ENCODE peak calls at places on chromosome 19, in ten cellular contexts. I, Y, V, A, T, G, B, W, C and Z are unnamed samples. For H3K36me3 and H3K27me3, the result is how much of the 10 kb centered on the place peaks cover.

GRCh38 chr19:54209058-54209747 is 8.5 kb downstream of the RPS9 start:
- DNase-seq in T (no peak), W (no peak), Y (no peak), B (no peak), G (no peak), A (peak), V (no peak), I (no peak), C (peak), Z (no peak)

GRCh38 chr19:3818479-3818878 is 32.3 kb upstream of the MATK start:
- DNase-seq in Y (no peak), C (no peak), A (no peak), I (no peak), V (no peak), G (no peak), W (peak), T (no peak), B (no peak), Z (peak)

GRCh38 chr19:3631053-3631861 is 4.7 kb upstream of the CACTIN start:
- DNase-seq in T (no peak), W (no peak), V (no peak), G (no peak), A (no peak), C (no peak), B (no peak), I (no peak), Y (no peak), Z (no peak)

GRCh38 chr19:5933391-5933998 is 19.4 kb downstream of the CAPS start:
- DNase-seq in A (no peak), G (no peak), V (no peak), T (no peak), C (no peak), W (no peak), B (no peak), Y (no peak), I (no peak), Z (no peak)

GRCh38 chr19:6260912-6261636 is 18.7 kb downstream of the MLLT1 start:
- DNase-seq in I (no peak), A (no peak), B (no peak), V (peak), Y (no peak), C (peak), G (no peak), W (peak), T (peak), Z (no peak)

GRCh38 chr19:46181386-46181774 is 33.3 kb downstream of the IGFL2 start:
- DNase-seq in I (no peak), V (no peak), Y (no peak), W (peak), T (no peak), A (no peak), C (no peak), B (no peak), G (peak), Z (no peak)

GRCh38 chr19:8334458-8335342 is 8.4 kb downstream of the KANK3 start:
- DNase-seq in V (peak), B (no peak), Y (peak), G (peak), T (peak), C (peak), I (peak), A (peak), W (peak), Z (no peak)

GRCh38 chr19:1911995-1912394 is 6.8 kb downstream of the ADAT3 start:
- DNase-seq in T (peak), G (no peak), W (no peak), C (no peak), Y (peak), V (no peak), I (no peak), B (no peak), A (no peak), Z (no peak)

GRCh38 chr19:38209671-38210457 is 14.2 kb downstream of the DPF1 start:
- DNase-seq in W (peak), V (peak), B (peak), C (no peak), I (peak), G (peak), T (peak), Y (peak), A (no peak), Z (no peak)

GRCh38 chr19:14347999-14348889 is 33.0 kb upstream of the ADGRE5 start:
- DNase-seq in T (peak), B (peak), Y (peak), A (peak), C (peak), I (peak), W (no peak), G (peak), V (peak), Z (no peak)

GRCh38 chr19:2422951-2423880 is 4.2 kb downstream of the TIMM13 start:
- DNase-seq in T (no peak), V (no peak), B (no peak), I (no peak), W (no peak), C (peak), G (no peak), A (no peak), Y (no peak), Z (no peak)

GRCh38 chr19:53659292-53659691 is 27.5 kb downstream of the DPRX start:
- DNase-seq in T (no peak), I (no peak), V (no peak), G (peak), Y (no peak), C (no peak), B (no peak), A (no peak), W (no peak), Z (no peak)

GRCh38 chr19:10510301-10510802 is 6.9 kb downstream of the S1PR5 start:
- DNase-seq in B (no peak), W (no peak), G (no peak), V (no peak), T (no peak), Y (no peak), A (no peak), I (no peak), C (no peak), Z (no peak)

GRCh38 chr19:31214086-31214485 is 135.2 kb downstream of the TSHZ3 start:
- DNase-seq in G (peak), C (no peak), W (peak), Y (peak), B (peak), I (peak), T (peak), A (no peak), V (peak), Z (peak)

GRCh38 chr19:39060130-39060529 is 24.0 kb upstream of the ACP7 start:
- DNase-seq in B (no peak), V (no peak), I (no peak), Y (no peak), W (no peak), T (no peak), G (no peak), C (no peak), A (no peak), Z (no peak)

GRCh38 chr19:17159466-17160393 is 55.4 kb upstream of the USE1 start:
- DNase-seq in G (no peak), B (no peak), I (no peak), T (no peak), W (peak), C (no peak), Y (no peak), V (no peak), A (no peak), Z (no peak)

GRCh38 chr19:3224346-3225325 is at the start of gene CELF5:
- DNase-seq in G (peak), Y (no peak), W (no peak), V (no peak), I (no peak), A (no peak), T (peak), C (peak), B (no peak), Z (no peak)

GRCh38 chr19:51637362-51637978 is 7.3 kb upstream of the SIGLEC5 start:
- DNase-seq in I (no peak), Y (no peak), V (no peak), W (no peak), C (no peak), B (no peak), T (no peak), A (no peak), G (no peak), Z (no peak)

GRCh38 chr19:29302002-29302928 is 89.3 kb upstream of the UQCRFS1 start:
- DNase-seq in T (no peak), G (no peak), B (no peak), W (no peak), C (no peak), V (no peak), A (no peak), Y (no peak), I (no peak), Z (no peak)

GRCh38 chr19:58330458-58330857 is 3.7 kb downstream of the ZSCAN22 start:
- DNase-seq in A (no peak), W (peak), I (no peak), Y (peak), T (peak), G (no peak), V (no peak), C (no peak), B (no peak), Z (no peak)

GRCh38 chr19:12937243-12938053 is 961 bp upstream of the CALR start:
- DNase-seq in A (peak), C (no peak), W (no peak), G (peak), B (peak), I (peak), Y (no peak), V (no peak), T (peak), Z (no peak)

GRCh38 chr19:12939908-12940533 is 1.6 kb downstream of the CALR start:
- DNase-seq in V (no peak), I (no peak), Y (no peak), B (no peak), T (no peak), G (no peak), A (no peak), W (no peak), C (no peak), Z (no peak)

GRCh38 chr19:12939292-12939606 is 840 bp downstream of the CALR start:
- DNase-seq in Y (no peak), C (no peak), A (peak), I (no peak), G (peak), B (no peak), V (peak), W (peak), T (no peak), Z (no peak)

GRCh38 chr19:12938054-12938535 is 314 bp upstream of the CALR start:
- DNase-seq in T (peak), V (peak), G (peak), C (peak), B (peak), I (peak), A (peak), Y (peak), W (peak), Z (peak)

DNA sequence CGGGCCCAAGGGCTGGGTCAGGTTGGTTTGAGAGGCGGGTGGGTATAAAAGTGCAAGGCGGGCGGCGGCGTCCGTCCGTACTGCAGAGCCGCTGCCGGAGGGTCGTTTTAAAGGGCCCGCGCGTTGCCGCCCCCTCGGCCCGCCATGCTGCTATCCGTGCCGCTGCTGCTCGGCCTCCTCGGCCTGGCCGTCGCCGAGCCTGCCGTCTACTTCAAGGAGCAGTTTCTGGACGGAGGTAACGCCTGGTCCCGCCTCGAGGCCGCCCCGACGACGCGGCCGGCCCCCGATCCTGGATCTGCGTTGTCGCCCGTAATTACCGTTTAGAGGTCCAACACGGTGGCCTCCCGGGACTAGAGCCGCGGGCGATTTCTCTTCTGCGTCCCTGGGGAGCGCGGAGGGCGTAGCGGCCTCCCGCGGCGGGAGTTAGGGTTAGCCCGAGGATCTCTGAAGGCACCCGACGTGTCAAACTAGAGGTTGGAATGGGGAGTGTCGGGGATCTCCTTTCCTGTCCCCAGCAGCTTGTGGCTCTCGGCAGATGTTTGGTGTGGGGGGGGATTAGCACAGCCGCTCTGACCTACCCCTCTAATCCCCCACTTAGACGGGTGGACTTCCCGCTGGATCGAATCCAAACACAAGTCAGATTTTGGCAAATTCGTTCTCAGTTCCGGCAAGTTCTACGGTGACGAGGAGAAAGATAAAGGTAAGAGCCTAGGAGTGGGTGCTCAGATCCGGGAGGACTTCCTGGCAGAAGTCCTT is at the start of gene CALR:
- DNase-seq in Y (no peak), B (no peak), T (no peak), W (no peak), V (peak), C (peak), G (peak), I (no peak), A (no peak), Z (no peak)
- H3K4me3 ChIP-seq in Y (peak), B (peak), T (peak), W (peak), V (peak), C (peak), G (peak), I (peak), A (peak), Z (peak)

GRCh38 chr19:34230833-34231232 is 23.5 kb upstream of the GARRE1 start:
- DNase-seq in V (no peak), W (no peak), G (no peak), A (no peak), C (no peak), Y (no peak), B (no peak), T (no peak), I (no peak), Z (no peak)

GRCh38 chr19:34226036-34226435 is 28.3 kb upstream of the GARRE1 start:
- DNase-seq in G (no peak), Y (no peak), V (no peak), T (no peak), I (no peak), A (no peak), W (no peak), C (no peak), B (no peak), Z (no peak)

GRCh38 chr19:34228762-34229161 is 25.6 kb upstream of the GARRE1 start:
- DNase-seq in A (no peak), G (no peak), Y (no peak), T (no peak), C (no peak), I (no peak), B (no peak), W (no peak), V (no peak), Z (no peak)

GRCh38 chr19:34229721-34230120 is 24.6 kb upstream of the GARRE1 start:
- DNase-seq in A (no peak), V (no peak), C (no peak), B (no peak), Y (no peak), W (no peak), T (no peak), G (no peak), I (no peak), Z (no peak)

DNA sequence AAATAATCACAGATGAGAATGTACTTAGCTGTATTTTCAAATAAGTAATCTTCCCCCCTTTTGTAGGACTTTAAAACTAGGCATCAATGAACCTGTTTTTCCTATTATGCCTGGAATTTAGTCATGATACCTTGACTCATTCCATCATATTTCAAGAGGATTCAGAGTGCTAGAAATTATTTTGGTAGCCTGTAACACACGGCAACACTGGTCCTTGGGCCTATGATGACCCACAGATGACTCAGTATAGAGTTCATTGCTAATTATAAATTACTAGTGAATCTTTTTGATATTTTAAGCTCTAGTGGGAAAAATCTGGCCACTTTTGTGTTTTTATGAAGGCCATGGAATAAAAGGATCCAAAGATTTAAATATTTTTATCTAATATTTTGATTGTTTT is 26.0 kb upstream of the GARRE1 start:
- DNase-seq in W (peak), A (no peak), B (no peak), Y (no peak), G (no peak), C (no peak), T (no peak), V (no peak), I (no peak), Z (no peak)
- H3K36me3 ChIP-seq in W (under half), A (under half), B (under half), Y (under half), G (under half), C (under half), T (under half), V (half or more), I (under half), Z (under half)

DNA sequence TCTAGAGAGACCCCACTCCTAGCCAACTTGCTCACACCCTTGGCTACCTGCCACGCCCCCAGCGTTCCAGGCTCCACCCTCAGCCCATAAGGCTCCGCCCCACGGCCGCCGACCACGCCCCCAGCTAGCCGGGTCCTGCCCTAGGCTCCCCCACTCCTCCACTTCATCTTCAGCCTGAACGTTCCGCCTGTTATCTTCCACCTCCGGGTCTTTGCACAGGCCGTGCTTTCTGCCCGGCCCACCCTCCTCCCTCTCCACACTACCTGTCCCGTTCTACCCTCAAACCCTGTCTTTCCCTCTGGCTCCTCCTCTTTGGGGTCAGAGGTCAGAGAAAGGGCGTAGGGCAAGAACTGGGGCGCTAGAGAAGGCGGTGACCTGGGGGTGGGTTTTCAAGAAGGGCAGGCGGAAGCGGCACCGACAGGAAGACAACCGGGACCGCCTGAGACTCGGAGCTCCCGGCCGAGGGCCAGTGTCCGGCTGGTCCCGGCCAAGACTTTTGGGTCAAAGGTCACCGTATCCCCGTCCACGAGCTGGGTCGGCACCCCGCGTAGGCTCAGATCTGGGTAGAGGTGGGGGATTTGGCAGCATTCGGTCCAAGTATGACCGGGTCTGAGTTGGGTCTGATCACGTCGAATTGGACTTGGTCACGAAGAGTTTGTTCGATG is 2.2 kb downstream of the PDE4C start:
- DNase-seq in G (peak), C (peak), V (peak), I (peak), A (peak), T (no peak), W (no peak), Y (peak), B (no peak), Z (no peak)
- H3K27me3 ChIP-seq in G (under half), C (under half), V (under half), I (half or more), A (under half), T (half or more), W (under half), Y (under half), B (under half), Z (under half)

GRCh38 chr19:44848036-44848804 is 2.1 kb downstream of the NECTIN2 start:
- DNase-seq in W (peak), V (no peak), T (no peak), Y (no peak), B (no peak), G (no peak), C (peak), A (no peak), I (no peak), Z (no peak)
- H3K4me3 ChIP-seq in W (peak), V (peak), T (peak), Y (peak), B (peak), G (peak), C (no peak), A (no peak), I (peak), Z (peak)